ENCODE peak calls at places on chromosomes 2 and 18, in eight cellular contexts. R is RWPE2; H is activated T-cell treated with anti-CD3 and anti-CD28 coated beads for 1 hour; K is GM20000; B is fibroblast of gingiva; G is IMR-90; M is stimulated activated CD8-positive, alpha-beta memory T cell treated with anti-CD3 and anti-CD28 coated beads, Interleukin-15, amount 100 ng/mL, for 4 hours; N is CD8-positive, alpha-beta memory T cell. X is an unnamed sample.

GRCh38 chr2:191173206-191173605 is 22.4 kb upstream of the STAT4 start:
- DNase-seq in R (no peak), H (no peak), M (no peak), K (no peak), B (no peak), N (no peak), G (no peak), X (no peak)

GRCh38 chr2:106882658-106883057 is 3.3 kb downstream of the ST6GAL2 start:
- DNase-seq in B (no peak), R (no peak), M (no peak), G (no peak), N (no peak), K (no peak), H (no peak), X (peak)

GRCh38 chr2:46150445-46150970 is 146.7 kb upstream of the EPAS1 start:
- DNase-seq in K (no peak), R (no peak), B (no peak), M (no peak), N (no peak), G (no peak), H (no peak), X (no peak)

GRCh38 chr2:109257653-109258052 is 128.6 kb downstream of the SH3RF3 start:
- DNase-seq in R (no peak), G (peak), H (no peak), K (no peak), N (no peak), B (no peak), M (no peak), X (peak)

GRCh38 chr2:47274054-47274779 is 119.1 kb upstream of the STPG4 start:
- DNase-seq in N (no peak), R (no peak), H (no peak), K (no peak), B (peak), M (no peak), G (peak), X (peak)

GRCh38 chr2:201344663-201345366 is 12.3 kb downstream of the FLACC1 start:
- DNase-seq in R (no peak), N (no peak), M (no peak), B (no peak), G (no peak), H (no peak), K (no peak), X (no peak)

GRCh38 chr18:6478111-6478510 is 63.4 kb upstream of the L3MBTL4 start:
- DNase-seq in M (no peak), H (no peak), R (no peak), G (no peak), K (no peak), N (no peak), B (no peak), X (no peak)

GRCh38 chr18:456361-456821 is 44.1 kb downstream of the COLEC12 start:
- DNase-seq in N (no peak), H (no peak), M (no peak), B (peak), R (no peak), K (no peak), G (peak), X (peak)

GRCh38 chr18:58314284-58314683 is 270.3 kb downstream of the NEDD4L start:
- DNase-seq in G (peak), B (peak), H (no peak), R (no peak), M (no peak), N (no peak), K (no peak), X (peak)

GRCh38 chr2:216665717-216666116 is 29.6 kb downstream of the IGFBP5 start:
- DNase-seq in B (no peak), H (no peak), G (no peak), K (no peak), M (no peak), R (peak), N (no peak), X (no peak)

GRCh38 chr2:128271891-128272585 is 46.6 kb downstream of the HS6ST1 start:
- DNase-seq in G (no peak), R (peak), K (no peak), M (no peak), H (no peak), N (no peak), B (no peak), X (no peak)

GRCh38 chr2:161488879-161489278 is 72.8 kb downstream of the TBR1 start:
- DNase-seq in K (no peak), R (no peak), M (no peak), H (no peak), N (no peak), B (no peak), G (no peak), X (no peak)